ENCODE peak calls at places on chromosomes 7 and 10, in ten cellular contexts. N, A, P, Z, T, O, K, M, U and Y are unnamed samples.

GRCh38 chr10:7248148-7248547 is 162.7 kb downstream of the SFMBT2 start:
- DNase-seq in N (no peak), A (no peak), P (no peak), Z (no peak), T (no peak), O (no peak), K (no peak), M (no peak), U (no peak), Y (no peak)

GRCh38 chr7:52973126-52973525 is 62.3 kb upstream of the POM121L12 start:
- DNase-seq in N (no peak), A (no peak), P (no peak), Z (no peak), T (no peak), O (no peak), K (no peak), M (no peak), U (no peak), Y (no peak)

GRCh38 chr7:66859794-66860645 is 61.0 kb upstream of the TMEM248 start:
- DNase-seq in N (no peak), A (no peak), P (no peak), Z (peak; percentile 11), T (peak; percentile 42), O (peak; percentile 65), K (no peak), M (no peak), U (no peak), Y (no peak)

GRCh38 chr7:28005848-28006233 is 174.8 kb downstream of the JAZF1 start:
- DNase-seq in N (no peak), A (no peak), P (no peak), Z (no peak), T (no peak), O (no peak), K (no peak), M (no peak), U (no peak), Y (no peak)

GRCh38 chr10:105068497-105068896 is 427.4 kb downstream of the SORCS3 start:
- DNase-seq in N (no peak), A (no peak), P (no peak), Z (no peak), T (no peak), O (no peak), K (no peak), M (no peak), U (peak; percentile 1), Y (no peak)

GRCh38 chr10:14325325-14325955 is 5.3 kb downstream of the FRMD4A start:
- DNase-seq in N (no peak), A (no peak), P (peak; percentile 39), Z (peak; percentile 16), T (peak; percentile 12), O (peak; percentile 90), K (peak; percentile 50), M (no peak), U (peak; percentile 58), Y (peak; percentile 68)

GRCh38 chr7:11328309-11328708 is 354.6 kb downstream of the PHF14 start:
- DNase-seq in N (no peak), A (no peak), P (no peak), Z (no peak), T (no peak), O (peak; percentile 71), K (no peak), M (no peak), U (no peak), Y (peak; percentile 77)

GRCh38 chr7:73487486-73487885 is 34.6 kb downstream of the BAZ1B start:
- DNase-seq in N (no peak), A (no peak), P (no peak), Z (no peak), T (peak; percentile 6), O (no peak), K (no peak), M (no peak), U (no peak), Y (no peak)

GRCh38 chr10:132478341-132479023 is 59.1 kb upstream of the INPP5A start:
- DNase-seq in N (no peak), A (peak; percentile 55), P (no peak), Z (no peak), T (no peak), O (no peak), K (no peak), M (peak; percentile 41), U (no peak), Y (no peak)

GRCh38 chr10:52999258-52999657 is 226.7 kb upstream of the MBL2 start:
- DNase-seq in N (no peak), A (no peak), P (no peak), Z (no peak), T (no peak), O (no peak), K (no peak), M (no peak), U (no peak), Y (no peak)

GRCh38 chr7:155844019-155844453 is 31.8 kb upstream of the SHH start:
- DNase-seq in N (peak; percentile 84), A (no peak), P (no peak), Z (no peak), T (no peak), O (peak; percentile 47), K (peak; percentile 88), M (peak; percentile 89), U (peak; percentile 84), Y (no peak)

GRCh38 chr7:129615018-129615417 is 3.5 kb downstream of the NRF1 start:
- DNase-seq in N (peak; percentile 35), A (no peak), P (no peak), Z (no peak), T (peak; percentile 72), O (no peak), K (no peak), M (no peak), U (no peak), Y (no peak)

GRCh38 chr10:27454837-27455236 is 49.3 kb upstream of the RAB18 start:
- DNase-seq in N (no peak), A (no peak), P (no peak), Z (no peak), T (no peak), O (no peak), K (no peak), M (no peak), U (no peak), Y (no peak)

GRCh38 chr7:120547605-120548004 is 274.6 kb downstream of the KCND2 start:
- DNase-seq in N (no peak), A (no peak), P (no peak), Z (no peak), T (no peak), O (no peak), K (no peak), M (no peak), U (no peak), Y (no peak)

GRCh38 chr7:74479066-74479781 is 25.5 kb downstream of the GTF2IRD1 start:
- DNase-seq in N (no peak), A (no peak), P (no peak), Z (no peak), T (peak; percentile 27), O (no peak), K (peak; percentile 84), M (no peak), U (peak; percentile 18), Y (no peak)

GRCh38 chr10:58969578-58969977 is 206.9 kb upstream of the PHYHIPL start:
- DNase-seq in N (no peak), A (no peak), P (no peak), Z (no peak), T (no peak), O (no peak), K (no peak), M (no peak), U (no peak), Y (no peak)

GRCh38 chr7:69738396-69738889 is 140.2 kb downstream of the AUTS2 start:
- DNase-seq in N (no peak), A (no peak), P (no peak), Z (no peak), T (no peak), O (no peak), K (no peak), M (no peak), U (no peak), Y (no peak)

GRCh38 chr7:130996205-130996840 is 262.3 kb upstream of the KLF14 start:
- DNase-seq in N (no peak), A (no peak), P (no peak), Z (no peak), T (no peak), O (no peak), K (peak; percentile 64), M (no peak), U (peak; percentile 20), Y (peak; percentile 19)
- H3K27ac ChIP-seq in N (peak overlapping the region; percentile 79), A (peak overlapping the region; percentile 92), P (no peak overlapping the region), Z (peak overlapping the region; percentile 74), T (peak overlapping the region; percentile 91), O (no peak overlapping the region), K (peak overlapping the region; percentile 94), M (peak overlapping the region; percentile 11), U (peak overlapping the region; percentile 84), Y (peak overlapping the region; percentile 78)

GRCh38 chr10:60098676-60099601 is 192.6 kb upstream of the CCDC6 start:
- DNase-seq in N (no peak), A (no peak), P (no peak), Z (no peak), T (no peak), O (peak; percentile 51), K (peak; percentile 26), M (no peak), U (peak; percentile 62), Y (no peak)
- TF ChIP-seq CTCF in N (no peak), A (no peak), P (no peak), Z (no peak), T (no peak), O (peak; percentile 48), K (no peak), M (peak; percentile 16), U (peak; percentile 92), Y (no peak)

GRCh38 chr10:79099898-79100448 is 31.2 kb downstream of the ZMIZ1 start:
- DNase-seq in N (no peak), A (no peak), P (no peak), Z (no peak), T (no peak), O (no peak), K (no peak), M (no peak), U (no peak), Y (no peak)
- H3K36me3 ChIP-seq in N (no peaks in the 10 kb centered on the region), A (no peaks in the 10 kb centered on the region), P (no peaks in the 10 kb centered on the region), Z (no peaks in the 10 kb centered on the region), T (peaks cover 6% of the 10 kb centered on the region), O (no peaks in the 10 kb centered on the region), K (no peaks in the 10 kb centered on the region), M (no peaks in the 10 kb centered on the region), U (no peaks in the 10 kb centered on the region), Y (no peaks in the 10 kb centered on the region)

DNA sequence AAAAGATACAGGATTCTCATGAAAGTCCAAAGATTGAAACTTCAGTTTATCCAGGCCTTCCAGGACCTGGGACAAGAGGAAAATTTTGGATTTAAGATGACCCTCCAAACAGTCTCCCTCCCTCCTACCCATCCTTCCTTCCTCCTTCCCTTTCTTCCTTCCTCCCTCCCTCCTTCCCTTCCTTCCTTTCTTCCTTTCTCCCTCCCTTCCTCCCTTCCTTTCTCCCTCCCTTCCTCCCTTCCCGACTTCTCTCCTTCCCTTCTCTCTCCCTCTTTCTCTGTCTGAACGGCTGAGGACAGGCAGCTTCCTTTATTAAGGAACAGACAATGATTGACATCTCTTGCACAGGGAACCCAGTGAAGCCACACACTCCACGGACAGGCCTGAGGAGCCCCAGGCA is 23.3 kb downstream of the SFTPD start:
- DNase-seq in N (no peak), A (no peak), P (no peak), Z (no peak), T (no peak), O (no peak), K (no peak), M (no peak), U (no peak), Y (no peak)
- H3K27ac ChIP-seq in N (no peak overlapping the region), A (no peak overlapping the region), P (no peak overlapping the region), Z (peak overlapping the region; percentile 11), T (no peak overlapping the region), O (no peak overlapping the region), K (no peak overlapping the region), M (no peak overlapping the region), U (no peak overlapping the region), Y (no peak overlapping the region)